ENCODE peak calls at places on chromosome 1, in nine cellular contexts. One of them, this sample, is unnamed.

GRCh38 chr1:55216078-55216477 is 914 bp upstream of the USP24 start:
- DNase-seq in HL-60: no peak
- DNase-seq in heart left ventricle: no peak
- DNase-seq in B cell: no peak
- DNase-seq in IMR-90: no peak
- DNase-seq in endothelial cell: no peak
- DNase-seq in left ventricle myocardium inferior: no peak
- DNase-seq in RWPE1: no peak
- DNase-seq in thoracic aorta: no peak
- DNase-seq in this sample: no peak

GRCh38 chr1:41102208-41102607 is 80.7 kb upstream of the SLFNL1 start:
- DNase-seq in B cell: no peak
- DNase-seq in IMR-90: peak
- DNase-seq in endothelial cell: no peak
- DNase-seq in left ventricle myocardium inferior: peak
- DNase-seq in heart left ventricle: peak
- DNase-seq in RWPE1: peak
- DNase-seq in HL-60: no peak
- DNase-seq in thoracic aorta: peak
- DNase-seq in this sample: peak

GRCh38 chr1:12460911-12461621 is 156.9 kb downstream of the DHRS3 start:
- DNase-seq in HL-60: no peak
- DNase-seq in B cell: no peak
- DNase-seq in heart left ventricle: peak
- DNase-seq in endothelial cell: no peak
- DNase-seq in left ventricle myocardium inferior: peak
- DNase-seq in thoracic aorta: no peak
- DNase-seq in RWPE1: no peak
- DNase-seq in IMR-90: peak
- DNase-seq in this sample: no peak

GRCh38 chr1:99772809-99773208 is 6.4 kb upstream of the FRRS1 start:
- DNase-seq in HL-60: no peak
- DNase-seq in endothelial cell: no peak
- DNase-seq in RWPE1: no peak
- DNase-seq in heart left ventricle: no peak
- DNase-seq in left ventricle myocardium inferior: no peak
- DNase-seq in thoracic aorta: no peak
- DNase-seq in B cell: no peak
- DNase-seq in IMR-90: no peak
- DNase-seq in this sample: no peak

GRCh38 chr1:78490861-78491310 is at the start of gene PTGFR:
- DNase-seq in left ventricle myocardium inferior: peak
- DNase-seq in B cell: no peak
- DNase-seq in HL-60: no peak
- DNase-seq in heart left ventricle: peak
- DNase-seq in thoracic aorta: no peak
- DNase-seq in endothelial cell: peak
- DNase-seq in IMR-90: peak
- DNase-seq in RWPE1: peak
- DNase-seq in this sample: peak

GRCh38 chr1:171664976-171665375 is 12.5 kb upstream of the MYOC start:
- DNase-seq in B cell: no peak
- DNase-seq in endothelial cell: no peak
- DNase-seq in thoracic aorta: no peak
- DNase-seq in heart left ventricle: no peak
- DNase-seq in left ventricle myocardium inferior: no peak
- DNase-seq in IMR-90: no peak
- DNase-seq in HL-60: no peak
- DNase-seq in RWPE1: no peak
- DNase-seq in this sample: peak

GRCh38 chr1:231818342-231818741 is 191.8 kb downstream of the DISC1 start:
- DNase-seq in B cell: no peak
- DNase-seq in RWPE1: no peak
- DNase-seq in thoracic aorta: no peak
- DNase-seq in endothelial cell: no peak
- DNase-seq in IMR-90: no peak
- DNase-seq in heart left ventricle: peak
- DNase-seq in left ventricle myocardium inferior: peak
- DNase-seq in HL-60: no peak
- DNase-seq in this sample: peak

GRCh38 chr1:186806477-186806876 is 22.3 kb upstream of the PLA2G4A start:
- DNase-seq in left ventricle myocardium inferior: no peak
- DNase-seq in RWPE1: peak
- DNase-seq in heart left ventricle: no peak
- DNase-seq in HL-60: no peak
- DNase-seq in B cell: no peak
- DNase-seq in IMR-90: peak
- DNase-seq in thoracic aorta: no peak
- DNase-seq in endothelial cell: peak
- DNase-seq in this sample: peak

GRCh38 chr1:44842763-44843655 is at the start of gene PTCH2:
- DNase-seq in HL-60: no peak
- DNase-seq in IMR-90: peak
- DNase-seq in B cell: no peak
- DNase-seq in RWPE1: peak
- DNase-seq in left ventricle myocardium inferior: peak
- DNase-seq in heart left ventricle: peak
- DNase-seq in endothelial cell: peak
- DNase-seq in thoracic aorta: no peak
- DNase-seq in this sample: peak

GRCh38 chr1:161139765-161140164 is 7.3 kb upstream of the DEDD start:
- DNase-seq in heart left ventricle: no peak
- DNase-seq in HL-60: no peak
- DNase-seq in IMR-90: peak
- DNase-seq in B cell: no peak
- DNase-seq in left ventricle myocardium inferior: no peak
- DNase-seq in endothelial cell: peak
- DNase-seq in RWPE1: peak
- DNase-seq in thoracic aorta: no peak
- DNase-seq in this sample: peak

GRCh38 chr1:181140891-181141290 is 52.4 kb downstream of the IER5 start:
- DNase-seq in left ventricle myocardium inferior: no peak
- DNase-seq in RWPE1: no peak
- DNase-seq in endothelial cell: no peak
- DNase-seq in HL-60: no peak
- DNase-seq in B cell: no peak
- DNase-seq in heart left ventricle: no peak
- DNase-seq in IMR-90: no peak
- DNase-seq in thoracic aorta: no peak
- DNase-seq in this sample: no peak

GRCh38 chr1:205678286-205679111 is 1.8 kb downstream of the SLC45A3 start:
- DNase-seq in heart left ventricle: peak
- DNase-seq in B cell: no peak
- DNase-seq in IMR-90: peak
- DNase-seq in RWPE1: no peak
- DNase-seq in HL-60: no peak
- DNase-seq in left ventricle myocardium inferior: peak
- DNase-seq in endothelial cell: no peak
- DNase-seq in thoracic aorta: no peak
- DNase-seq in this sample: peak

GRCh38 chr1:154961497-154962237 is at the start of gene PYGO2:
- DNase-seq in RWPE1: no peak
- DNase-seq in endothelial cell: peak
- DNase-seq in HL-60: peak
- DNase-seq in left ventricle myocardium inferior: peak
- DNase-seq in IMR-90: peak
- DNase-seq in B cell: peak
- DNase-seq in heart left ventricle: peak
- DNase-seq in thoracic aorta: peak
- DNase-seq in this sample: peak

GRCh38 chr1:111833334-111833733 is 77.6 kb downstream of the DDX20 start:
- DNase-seq in RWPE1: peak
- DNase-seq in thoracic aorta: no peak
- DNase-seq in heart left ventricle: no peak
- DNase-seq in IMR-90: peak
- DNase-seq in endothelial cell: peak
- DNase-seq in left ventricle myocardium inferior: no peak
- DNase-seq in B cell: no peak
- DNase-seq in HL-60: no peak
- DNase-seq in this sample: peak

GRCh38 chr1:223029985-223030769 is 112.9 kb downstream of the TLR5 start:
- DNase-seq in IMR-90: no peak
- DNase-seq in RWPE1: no peak
- DNase-seq in left ventricle myocardium inferior: no peak
- DNase-seq in heart left ventricle: no peak
- DNase-seq in B cell: no peak
- DNase-seq in endothelial cell: no peak
- DNase-seq in thoracic aorta: no peak
- DNase-seq in HL-60: no peak
- DNase-seq in this sample: no peak

GRCh38 chr1:153360190-153360589 is 2.5 kb downstream of the S100A9 start:
- DNase-seq in thoracic aorta: no peak
- DNase-seq in heart left ventricle: no peak
- DNase-seq in HL-60: no peak
- DNase-seq in RWPE1: no peak
- DNase-seq in IMR-90: no peak
- DNase-seq in B cell: no peak
- DNase-seq in endothelial cell: no peak
- DNase-seq in left ventricle myocardium inferior: no peak
- DNase-seq in this sample: no peak

GRCh38 chr1:44810101-44810761 is 1.9 kb downstream of the BTBD19 start:
- DNase-seq in heart left ventricle: no peak
- DNase-seq in thoracic aorta: no peak
- DNase-seq in B cell: peak
- DNase-seq in HL-60: no peak
- DNase-seq in IMR-90: no peak
- DNase-seq in RWPE1: no peak
- DNase-seq in endothelial cell: no peak
- DNase-seq in left ventricle myocardium inferior: peak
- DNase-seq in this sample: no peak

GRCh38 chr1:54051936-54052469 is 1.0 kb downstream of the TMEM59 start:
- DNase-seq in B cell: no peak
- DNase-seq in IMR-90: no peak
- DNase-seq in left ventricle myocardium inferior: no peak
- DNase-seq in thoracic aorta: no peak
- DNase-seq in heart left ventricle: no peak
- DNase-seq in endothelial cell: no peak
- DNase-seq in RWPE1: peak
- DNase-seq in HL-60: no peak
- DNase-seq in this sample: no peak

GRCh38 chr1:203367051-203367450 is 16.1 kb upstream of the FMOD start:
- DNase-seq in IMR-90: no peak
- DNase-seq in endothelial cell: no peak
- DNase-seq in heart left ventricle: no peak
- DNase-seq in left ventricle myocardium inferior: no peak
- DNase-seq in RWPE1: no peak
- DNase-seq in HL-60: no peak
- DNase-seq in B cell: no peak
- DNase-seq in thoracic aorta: no peak
- DNase-seq in this sample: no peak

GRCh38 chr1:156433602-156434001 is 64.6 kb downstream of the RHBG start:
- DNase-seq in HL-60: no peak
- DNase-seq in heart left ventricle: no peak
- DNase-seq in IMR-90: no peak
- DNase-seq in B cell: no peak
- DNase-seq in endothelial cell: no peak
- DNase-seq in left ventricle myocardium inferior: no peak
- DNase-seq in thoracic aorta: no peak
- DNase-seq in RWPE1: no peak
- DNase-seq in this sample: no peak

GRCh38 chr1:49306507-49307070 is 529.9 kb upstream of the BEND5 start:
- DNase-seq in endothelial cell: no peak
- DNase-seq in IMR-90: no peak
- DNase-seq in thoracic aorta: no peak
- DNase-seq in HL-60: no peak
- DNase-seq in B cell: no peak
- DNase-seq in left ventricle myocardium inferior: no peak
- DNase-seq in heart left ventricle: no peak
- DNase-seq in RWPE1: no peak
- DNase-seq in this sample: no peak
- TF ChIP-seq CTCF in endothelial cell: no peak
- TF ChIP-seq CTCF in IMR-90: no peak
- TF ChIP-seq CTCF in thoracic aorta: no peak
- TF ChIP-seq CTCF in HL-60: no peak
- TF ChIP-seq CTCF in B cell: no peak
- TF ChIP-seq CTCF in left ventricle myocardium inferior: no peak
- TF ChIP-seq CTCF in heart left ventricle: no peak
- TF ChIP-seq CTCF in RWPE1: no peak
- TF ChIP-seq CTCF in this sample: no peak

DNA sequence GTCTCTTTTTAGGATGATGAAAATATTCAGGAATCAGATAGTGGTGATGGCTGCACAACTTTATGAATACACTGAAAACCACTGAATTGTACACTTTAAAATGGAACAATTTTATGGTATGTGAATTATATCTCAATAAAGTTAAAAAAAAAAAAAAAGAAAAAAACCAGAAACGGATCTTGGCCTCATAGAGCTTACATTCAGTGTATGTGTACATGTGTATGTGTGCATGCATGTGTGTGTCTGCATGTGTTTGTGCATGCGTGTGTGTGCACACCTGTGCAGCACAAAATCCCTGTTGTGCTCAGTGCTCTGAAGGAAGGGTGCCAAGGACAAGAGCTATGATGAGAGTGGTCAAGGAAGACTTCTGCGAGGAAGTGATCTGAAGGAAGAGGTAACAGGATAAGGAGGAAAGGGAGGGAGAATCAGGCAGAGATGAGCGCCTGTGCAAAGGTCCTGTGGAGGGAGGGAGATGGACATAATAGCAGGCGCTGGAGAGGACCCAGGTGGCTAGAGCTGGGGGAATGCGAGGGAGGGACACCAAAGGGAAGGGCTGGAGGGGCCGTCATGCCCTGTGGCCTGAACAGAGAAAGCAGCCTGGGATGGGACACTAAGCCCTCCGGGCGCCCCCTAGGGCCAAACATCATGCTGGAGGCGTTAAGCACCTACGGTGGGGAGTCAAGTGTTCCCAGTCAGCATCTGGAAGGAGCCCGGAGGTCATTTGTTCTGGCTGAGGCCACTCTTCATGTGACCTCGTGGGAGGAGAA is 25.2 kb downstream of the NKAIN1 start:
- DNase-seq in B cell: no peak
- DNase-seq in HL-60: no peak
- DNase-seq in thoracic aorta: no peak
- DNase-seq in IMR-90: no peak
- DNase-seq in RWPE1: no peak
- DNase-seq in heart left ventricle: no peak
- DNase-seq in left ventricle myocardium inferior: no peak
- DNase-seq in endothelial cell: no peak
- DNase-seq in this sample: no peak
- TF ChIP-seq CTCF in B cell: no peak
- TF ChIP-seq CTCF in HL-60: no peak
- TF ChIP-seq CTCF in thoracic aorta: no peak
- TF ChIP-seq CTCF in IMR-90: no peak
- TF ChIP-seq CTCF in RWPE1: no peak
- TF ChIP-seq CTCF in heart left ventricle: no peak
- TF ChIP-seq CTCF in left ventricle myocardium inferior: no peak
- TF ChIP-seq CTCF in endothelial cell: no peak
- TF ChIP-seq CTCF in this sample: peak

GRCh38 chr1:162822391-162823200 is 32.1 kb downstream of the HSD17B7 start:
- DNase-seq in left ventricle myocardium inferior: no peak
- DNase-seq in IMR-90: no peak
- DNase-seq in heart left ventricle: no peak
- DNase-seq in thoracic aorta: no peak
- DNase-seq in RWPE1: no peak
- DNase-seq in endothelial cell: peak
- DNase-seq in B cell: no peak
- DNase-seq in HL-60: no peak
- DNase-seq in this sample: no peak
- TF ChIP-seq CTCF in left ventricle myocardium inferior: no peak
- TF ChIP-seq CTCF in IMR-90: no peak
- TF ChIP-seq CTCF in heart left ventricle: no peak
- TF ChIP-seq CTCF in thoracic aorta: no peak
- TF ChIP-seq CTCF in RWPE1: no peak
- TF ChIP-seq CTCF in endothelial cell: no peak
- TF ChIP-seq CTCF in B cell: no peak
- TF ChIP-seq CTCF in HL-60: no peak
- TF ChIP-seq CTCF in this sample: no peak

GRCh38 chr1:207902566-207902965 is 8.4 kb downstream of the CD34 start:
- DNase-seq in heart left ventricle: no peak
- DNase-seq in B cell: no peak
- DNase-seq in left ventricle myocardium inferior: no peak
- DNase-seq in thoracic aorta: no peak
- DNase-seq in endothelial cell: no peak
- DNase-seq in RWPE1: no peak
- DNase-seq in IMR-90: no peak
- DNase-seq in HL-60: no peak
- DNase-seq in this sample: no peak
- TF ChIP-seq CTCF in heart left ventricle: no peak
- TF ChIP-seq CTCF in B cell: no peak
- TF ChIP-seq CTCF in left ventricle myocardium inferior: no peak
- TF ChIP-seq CTCF in thoracic aorta: no peak
- TF ChIP-seq CTCF in endothelial cell: no peak
- TF ChIP-seq CTCF in RWPE1: no peak
- TF ChIP-seq CTCF in IMR-90: no peak
- TF ChIP-seq CTCF in HL-60: no peak
- TF ChIP-seq CTCF in this sample: no peak

This sample was measured in fibroblast of pulmonary artery.